ENCODE peak calls at places on chromosomes 12 and 14, in six cellular contexts. W, N, C, U, S and X are unnamed samples.

GRCh38 chr12:85920324-85920947 is 46.3 kb downstream of the NTS start:
- DNase-seq in W (peak; percentile 32), N (peak; percentile 12), C (peak; percentile 26), U (no peak), S (no peak), X (no peak)

GRCh38 chr14:88842414-88842813 is 18.0 kb downstream of the TTC8 start:
- DNase-seq in W (no peak), N (no peak), C (no peak), U (no peak), S (no peak), X (no peak)

GRCh38 chr12:108128221-108129016 is 669 bp upstream of the WSCD2 start:
- DNase-seq in W (no peak), N (no peak), C (no peak), U (no peak), S (no peak), X (no peak)

GRCh38 chr14:49972199-49972671 is 79.4 kb downstream of the ARF6 start:
- DNase-seq in W (no peak), N (no peak), C (no peak), U (peak; percentile 51), S (no peak), X (no peak)

GRCh38 chr12:53719649-53720048 is 7.6 kb downstream of the CALCOCO1 start:
- DNase-seq in W (no peak), N (no peak), C (no peak), U (no peak), S (no peak), X (no peak)

GRCh38 chr12:131276501-131277185 is 322.9 kb downstream of the ADGRD1 start:
- DNase-seq in W (no peak), N (no peak), C (no peak), U (no peak), S (no peak), X (no peak)

GRCh38 chr14:101463566-101464171 is 97.6 kb upstream of the DIO3 start:
- DNase-seq in W (no peak), N (no peak), C (no peak), U (no peak), S (no peak), X (no peak)

GRCh38 chr14:93715279-93715927 is 72.9 kb downstream of the PRIMA1 start:
- DNase-seq in W (peak; percentile 58), N (no peak), C (no peak), U (no peak), S (peak; percentile 38), X (no peak)

GRCh38 chr14:78319826-78320635 is 149.9 kb downstream of the NRXN3 start:
- DNase-seq in W (peak; percentile 21), N (no peak), C (no peak), U (no peak), S (no peak), X (no peak)

GRCh38 chr14:101934751-101935150 is 29.6 kb upstream of the DYNC1H1 start:
- DNase-seq in W (no peak), N (no peak), C (no peak), U (no peak), S (no peak), X (no peak)

GRCh38 chr14:51821822-51822221 is 38.6 kb upstream of the GNG2 start:
- DNase-seq in W (no peak), N (no peak), C (no peak), U (no peak), S (no peak), X (no peak)
- TF ChIP-seq SIN3A in W (no peak), N (no peak), C (no peak), U (no peak), S (no peak), X (no peak)

GRCh38 chr12:11651377-11651776 is 1.9 kb downstream of the ETV6 start:
- DNase-seq in W (no peak), N (no peak), C (no peak), U (no peak), S (no peak), X (no peak)

GRCh38 chr12:11652351-11653040 is 3.0 kb downstream of the ETV6 start:
- DNase-seq in W (no peak), N (no peak), C (no peak), U (no peak), S (no peak), X (peak; percentile 71)

GRCh38 chr12:11650279-11650696 is 814 bp downstream of the ETV6 start:
- DNase-seq in W (peak; percentile 56), N (no peak), C (no peak), U (no peak), S (no peak), X (no peak)

GRCh38 chr12:11650697-11651281 is 1.3 kb downstream of the ETV6 start:
- DNase-seq in W (peak; percentile 37), N (peak; percentile 31), C (no peak), U (no peak), S (no peak), X (peak; percentile 40)

GRCh38 chr12:11651785-11652184 is 2.3 kb downstream of the ETV6 start:
- DNase-seq in W (no peak), N (no peak), C (no peak), U (no peak), S (no peak), X (no peak)
- TF ChIP-seq SIN3A in W (no peak), N (no peak), C (no peak), U (no peak), S (no peak), X (no peak)

DNA sequence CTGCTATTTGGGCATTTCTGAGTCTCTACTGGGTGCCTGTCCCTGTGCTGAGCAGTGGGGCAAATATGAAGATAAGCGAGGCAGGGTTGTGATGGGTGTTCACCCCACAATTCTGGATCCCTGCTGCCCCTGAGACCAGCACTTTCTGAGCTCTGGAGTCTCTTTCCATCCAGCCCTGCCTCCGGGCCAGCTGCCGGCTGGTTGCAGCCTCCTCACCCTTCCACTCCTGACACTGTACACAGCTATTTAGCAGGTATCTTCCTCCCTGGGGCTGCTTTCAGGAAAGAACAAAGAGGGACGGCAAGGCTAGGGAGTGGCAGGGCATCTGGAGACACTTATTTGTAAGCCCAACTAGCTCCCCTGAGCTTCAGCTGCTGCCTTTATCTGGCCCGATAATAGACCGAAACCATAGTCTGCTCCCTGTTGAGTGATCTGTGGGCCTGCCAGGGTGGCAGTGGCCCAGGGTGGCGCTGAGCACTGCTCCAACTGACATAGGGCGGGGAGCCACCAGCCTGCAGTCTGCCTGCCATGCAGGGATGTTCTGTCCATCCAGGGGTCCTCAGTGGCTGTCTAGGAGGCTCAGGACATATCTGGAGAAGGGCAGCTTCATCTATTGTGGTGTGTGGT is 7.6 kb upstream of the KRT80 start:
- DNase-seq in W (peak; percentile 55), N (no peak), C (no peak), U (no peak), S (no peak), X (no peak)
- TF ChIP-seq SIN3A in W (no peak), N (no peak), C (no peak), U (no peak), S (no peak), X (no peak)

GRCh38 chr12:55715833-55716581 is at the start of gene BLOC1S1:
- DNase-seq in W (peak; percentile 96), N (peak; percentile 86), C (peak; percentile 94), U (peak; percentile 64), S (peak; percentile 98), X (peak; percentile 73)

GRCh38 chr12:55712154-55712553 is 3.7 kb upstream of the BLOC1S1 start:
- DNase-seq in W (no peak), N (no peak), C (no peak), U (no peak), S (no peak), X (no peak)

GRCh38 chr12:55715169-55715764 is 579 bp upstream of the BLOC1S1 start:
- DNase-seq in W (peak; percentile 45), N (no peak), C (no peak), U (no peak), S (no peak), X (no peak)

GRCh38 chr12:55712700-55713415 is 3.0 kb upstream of the BLOC1S1 start:
- DNase-seq in W (no peak), N (no peak), C (no peak), U (no peak), S (no peak), X (no peak)

DNA sequence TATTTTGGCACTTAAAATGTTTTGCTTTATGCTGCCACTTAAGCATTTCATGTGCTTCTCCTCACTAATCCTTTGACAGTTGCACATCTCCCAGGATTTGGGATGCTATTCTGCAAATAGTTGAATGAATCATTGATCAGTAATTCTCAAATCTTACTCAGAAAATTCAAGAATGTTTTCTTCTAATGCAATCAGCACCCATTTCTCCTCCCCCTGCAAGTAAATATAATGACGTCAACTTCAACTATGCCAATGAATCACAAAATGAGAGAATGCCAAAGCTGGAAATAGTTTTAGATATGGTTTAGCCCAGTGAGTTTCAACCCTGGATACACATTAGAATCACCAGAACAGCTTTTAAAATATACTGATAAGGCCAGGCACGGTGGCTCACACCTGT is 2.1 kb upstream of the BLOC1S1 start:
- DNase-seq in W (no peak), N (no peak), C (no peak), U (no peak), S (no peak), X (no peak)
- TF ChIP-seq SIN3A in W (no peak), N (no peak), C (no peak), U (no peak), S (no peak), X (no peak)

DNA sequence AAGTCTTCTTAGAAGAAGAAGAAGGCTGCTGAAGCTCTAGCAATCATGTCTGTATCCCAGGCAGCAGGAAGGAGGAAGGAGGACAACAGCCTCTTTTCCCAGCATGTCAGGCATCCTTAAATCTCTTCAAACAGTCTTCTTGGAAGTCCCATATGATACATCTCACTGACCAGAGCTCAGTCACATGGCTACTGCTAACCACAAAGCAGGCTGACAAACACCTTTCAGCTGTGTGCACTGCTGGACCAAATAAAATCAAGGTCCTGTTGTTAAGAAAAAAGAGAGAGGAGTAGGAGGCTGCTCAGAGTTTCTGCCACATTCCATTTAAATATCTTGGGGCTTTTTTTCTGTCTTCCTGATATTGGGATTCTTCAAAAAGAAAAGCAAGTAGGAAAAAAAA is 203.4 kb upstream of the PELI2 start:
- DNase-seq in W (no peak), N (no peak), C (no peak), U (no peak), S (no peak), X (no peak)
- TF ChIP-seq SIN3A in W (no peak), N (no peak), C (no peak), U (no peak), S (no peak), X (no peak)

DNA sequence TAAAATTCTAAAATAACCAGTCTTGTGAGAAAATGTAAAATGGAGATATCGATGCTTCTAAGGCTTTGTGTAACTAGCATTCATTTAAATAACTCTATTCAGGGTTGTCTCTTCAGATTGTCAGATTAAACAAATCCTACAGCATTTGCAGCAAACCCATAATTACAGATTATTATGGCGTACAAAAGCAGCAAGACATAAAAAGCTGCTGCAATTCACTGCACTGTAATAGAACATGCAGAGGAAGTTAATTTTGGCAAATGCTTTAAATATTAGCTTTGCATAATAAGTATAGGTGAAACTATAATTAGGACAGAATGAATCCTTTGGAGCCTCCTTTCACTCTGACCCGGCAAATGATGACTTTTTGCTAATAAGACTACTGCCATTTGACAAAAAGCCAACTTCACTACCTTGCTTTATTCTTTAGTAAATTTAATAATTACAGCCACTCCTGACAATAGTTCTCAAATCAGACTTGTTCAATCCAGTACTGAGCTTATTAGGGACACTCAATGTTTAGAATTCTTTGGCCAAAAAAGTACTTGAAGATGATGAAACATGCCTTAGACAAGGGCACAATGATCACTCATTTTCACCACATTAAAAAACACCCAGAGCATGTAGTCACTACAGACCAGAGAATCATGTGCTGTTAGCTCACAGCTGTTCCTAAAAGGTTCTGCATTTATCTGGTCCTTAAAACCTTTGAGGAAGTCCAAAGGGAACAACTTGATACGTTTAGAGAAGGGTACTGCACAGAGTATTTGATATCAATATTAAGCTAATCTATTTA is 98.5 kb downstream of the INSM2 start:
- DNase-seq in W (no peak), N (no peak), C (no peak), U (no peak), S (no peak), X (no peak)
- TF ChIP-seq SIN3A in W (no peak), N (no peak), C (no peak), U (no peak), S (no peak), X (no peak)